ENCODE peak calls at places on chromosome 17, in four cellular contexts. F, V, R and L are unnamed samples.

GRCh38 chr17:53227101-53227500 is 595.6 kb upstream of the KIF2B start:
- DNase-seq in F (no peak), V (no peak), R (no peak), L (no peak)

GRCh38 chr17:77248216-77249054 is 107.7 kb downstream of the SEC14L1 start:
- DNase-seq in F (no peak), V (no peak), R (no peak), L (no peak)

GRCh38 chr17:78557598-78558039 is 19.6 kb downstream of the DNAH17 start:
- DNase-seq in F (no peak), V (no peak), R (no peak), L (no peak)

GRCh38 chr17:31487648-31488263 is 96.3 kb downstream of the RAB11FIP4 start:
- DNase-seq in F (peak), V (peak), R (peak), L (peak)

GRCh38 chr17:15092762-15093161 is 172.4 kb downstream of the PMP22 start:
- DNase-seq in F (no peak), V (no peak), R (no peak), L (no peak)

GRCh38 chr17:44170499-44171201 is at the start of gene ASB16:
- DNase-seq in F (no peak), V (no peak), R (no peak), L (no peak)

GRCh38 chr17:32769846-32770245 is 107.1 kb downstream of the MYO1D start:
- DNase-seq in F (no peak), V (peak), R (no peak), L (no peak)

GRCh38 chr17:1087381-1088241 is 90.7 kb downstream of the TIMM22 start:
- DNase-seq in F (peak), V (peak), R (peak), L (no peak)